ENCODE peak calls at places on chromosomes 3 and 15, in nine cellular contexts. G, I, H, X, R, Q, C, F and N are unnamed samples.
A peak's percentile ranks its signal among the peaks of the same experiment; 100 is the strongest.

GRCh38 chr3:124829819-124830554 is 57.2 kb downstream of the ITGB5 start:
- DNase-seq in G (no peak), I (no peak), H (peak; percentile 43), X (no peak), R (no peak), Q (no peak), C (no peak), F (no peak), N (no peak)

GRCh38 chr15:51004103-51004536 is 90.6 kb downstream of the TNFAIP8L3 start:
- DNase-seq in G (no peak), I (no peak), H (no peak), X (no peak), R (peak; percentile 28), Q (no peak), C (no peak), F (no peak), N (no peak)

GRCh38 chr3:12451960-12452359 is 32.3 kb upstream of the TSEN2 start:
- DNase-seq in G (no peak), I (no peak), H (no peak), X (no peak), R (no peak), Q (no peak), C (no peak), F (no peak), N (no peak)

GRCh38 chr3:9168230-9168629 is 81.2 kb downstream of the SRGAP3 start:
- DNase-seq in G (peak; percentile 54), I (peak; percentile 33), H (peak; percentile 94), X (peak; percentile 58), R (peak; percentile 68), Q (no peak), C (no peak), F (no peak), N (no peak)

GRCh38 chr15:36479200-36479896 is 100.1 kb upstream of the CDIN1 start:
- DNase-seq in G (no peak), I (no peak), H (no peak), X (no peak), R (peak; percentile 9), Q (no peak), C (no peak), F (no peak), N (no peak)

GRCh38 chr3:46378426-46378942 is 7.7 kb downstream of the CCR5 start:
- DNase-seq in G (peak; percentile 70), I (peak; percentile 75), H (peak; percentile 75), X (peak; percentile 68), R (peak; percentile 74), Q (no peak), C (peak; percentile 75), F (peak; percentile 45), N (peak; percentile 78)

GRCh38 chr3:54941690-54942362 is 14.0 kb upstream of the LRTM1 start:
- DNase-seq in G (no peak), I (no peak), H (no peak), X (no peak), R (no peak), Q (no peak), C (no peak), F (no peak), N (no peak)

GRCh38 chr3:38021196-38021595 is 8.2 kb downstream of the PLCD1 start:
- DNase-seq in G (no peak), I (no peak), H (no peak), X (no peak), R (no peak), Q (no peak), C (no peak), F (no peak), N (no peak)

GRCh38 chr3:62109534-62109933 is 263.8 kb downstream of the FEZF2 start:
- DNase-seq in G (no peak), I (no peak), H (no peak), X (no peak), R (peak; percentile 47), Q (no peak), C (no peak), F (no peak), N (no peak)

GRCh38 chr15:44812029-44812517 is 75.7 kb downstream of the TRIM69 start:
- DNase-seq in G (no peak), I (no peak), H (no peak), X (no peak), R (no peak), Q (peak; percentile 65), C (no peak), F (no peak), N (no peak)

GRCh38 chr3:185030399-185030798 is 122.5 kb downstream of the C3orf70 start:
- DNase-seq in G (no peak), I (no peak), H (no peak), X (no peak), R (no peak), Q (no peak), C (no peak), F (no peak), N (no peak)